ENCODE peak calls at places on chromosomes 11 and 22, in nine cellular contexts. J is brain microvascular endothelial cell, X is HFFc6, P is GM12878, T is adrenal gland, H is nephron progenitor cell, I is PC-9, Z is foreskin fibroblast, G is bronchial epithelial cell. D is an unnamed sample.

GRCh38 chr11:64802370-64803162 is 448 bp downstream of the MAP4K2 start:
- DNase-seq in J (no peak), X (no peak), P (no peak), T (no peak), H (no peak), I (no peak), Z (peak), G (no peak), D (no peak)

GRCh38 chr11:33633251-33634003 is 67.2 kb downstream of the C11orf91 start:
- DNase-seq in J (peak), X (peak), P (no peak), T (peak), H (no peak), I (peak), Z (peak), G (peak), D (no peak)

GRCh38 chr22:31962392-31963113 is 18.2 kb downstream of the YWHAH start:
- DNase-seq in J (no peak), X (no peak), P (no peak), T (no peak), H (no peak), I (no peak), Z (no peak), G (no peak), D (no peak)

GRCh38 chr11:69170704-69171103 is 15.0 kb downstream of the SMIM38 start:
- DNase-seq in J (no peak), X (no peak), P (no peak), T (no peak), H (no peak), I (peak), Z (no peak), G (no peak), D (no peak)

GRCh38 chr11:29336727-29337212 is 680.1 kb downstream of the KCNA4 start:
- DNase-seq in J (no peak), X (peak), P (no peak), T (no peak), H (no peak), I (no peak), Z (peak), G (no peak), D (no peak)

GRCh38 chr11:69130586-69131566 is 24.9 kb upstream of the SMIM38 start:
- DNase-seq in J (no peak), X (no peak), P (no peak), T (no peak), H (no peak), I (no peak), Z (no peak), G (no peak), D (no peak)

GRCh38 chr11:6402561-6402981 is 12.3 kb downstream of the SMPD1 start:
- DNase-seq in J (no peak), X (no peak), P (peak), T (no peak), H (no peak), I (no peak), Z (no peak), G (no peak), D (peak)

GRCh38 chr11:33388793-33389525 is 131.8 kb downstream of the HIPK3 start:
- DNase-seq in J (no peak), X (no peak), P (no peak), T (no peak), H (no peak), I (no peak), Z (no peak), G (no peak), D (no peak)

GRCh38 chr11:64564947-64565889 is 25.8 kb upstream of the SLC22A12 start:
- DNase-seq in J (no peak), X (no peak), P (no peak), T (no peak), H (no peak), I (no peak), Z (no peak), G (no peak), D (no peak)

GRCh38 chr22:41862530-41863266 is 29.8 kb downstream of the SREBF2 start:
- DNase-seq in J (no peak), X (peak), P (peak), T (no peak), H (peak), I (peak), Z (peak), G (no peak), D (no peak)

GRCh38 chr22:25749420-25750169 is 7.6 kb downstream of the MYO18B start:
- DNase-seq in J (no peak), X (no peak), P (peak), T (no peak), H (no peak), I (no peak), Z (no peak), G (no peak), D (no peak)

GRCh38 chr11:130145975-130146776 is 13.4 kb upstream of the ST14 start:
- DNase-seq in J (no peak), X (peak), P (no peak), T (peak), H (no peak), I (peak), Z (peak), G (peak), D (no peak)

GRCh38 chr22:47231759-47232158 is 469.3 kb downstream of the TBC1D22A start:
- DNase-seq in J (no peak), X (no peak), P (no peak), T (no peak), H (no peak), I (peak), Z (no peak), G (no peak), D (no peak)

GRCh38 chr22:46073683-46074504 is 76.4 kb upstream of the PPARA start:
- DNase-seq in J (no peak), X (peak), P (no peak), T (peak), H (no peak), I (peak), Z (peak), G (peak), D (peak)

GRCh38 chr11:117583063-117583801 is 213.8 kb downstream of the DSCAML1 start:
- DNase-seq in J (no peak), X (no peak), P (no peak), T (no peak), H (peak), I (no peak), Z (peak), G (no peak), D (no peak)

GRCh38 chr11:7154881-7155344 is 66.1 kb downstream of the RBMXL2 start:
- DNase-seq in J (no peak), X (no peak), P (no peak), T (no peak), H (no peak), I (no peak), Z (peak), G (no peak), D (no peak)

GRCh38 chr11:129639300-129639699 is 176.3 kb upstream of the TMEM45B start:
- DNase-seq in J (peak), X (peak), P (no peak), T (no peak), H (no peak), I (peak), Z (peak), G (peak), D (no peak)

GRCh38 chr11:77084581-77085191 is 17.9 kb downstream of the CAPN5 start:
- DNase-seq in J (no peak), X (no peak), P (no peak), T (peak), H (no peak), I (no peak), Z (no peak), G (no peak), D (no peak)

GRCh38 chr11:34890812-34891211 is 25.4 kb downstream of the APIP start:
- DNase-seq in J (peak), X (peak), P (no peak), T (no peak), H (no peak), I (peak), Z (peak), G (peak), D (no peak)

GRCh38 chr11:9273430-9274336 is 8.5 kb upstream of the DENND5A start:
- DNase-seq in J (no peak), X (no peak), P (no peak), T (no peak), H (no peak), I (no peak), Z (peak), G (peak), D (no peak)

GRCh38 chr22:40401532-40401931 is 31.1 kb downstream of the SGSM3 start:
- DNase-seq in J (no peak), X (no peak), P (no peak), T (no peak), H (no peak), I (no peak), Z (no peak), G (no peak), D (peak)

GRCh38 chr11:44743326-44743725 is 16.6 kb downstream of the TSPAN18 start:
- DNase-seq in J (no peak), X (no peak), P (no peak), T (peak), H (no peak), I (no peak), Z (no peak), G (no peak), D (no peak)

GRCh38 chr11:44746894-44747293 is 20.1 kb downstream of the TSPAN18 start:
- DNase-seq in J (no peak), X (no peak), P (no peak), T (peak), H (no peak), I (no peak), Z (no peak), G (no peak), D (no peak)

GRCh38 chr11:44742470-44742869 is 15.7 kb downstream of the TSPAN18 start:
- DNase-seq in J (no peak), X (no peak), P (no peak), T (no peak), H (no peak), I (no peak), Z (no peak), G (no peak), D (no peak)

GRCh38 chr11:44741976-44742375 is 15.2 kb downstream of the TSPAN18 start:
- DNase-seq in J (no peak), X (no peak), P (no peak), T (no peak), H (no peak), I (no peak), Z (no peak), G (no peak), D (no peak)

DNA sequence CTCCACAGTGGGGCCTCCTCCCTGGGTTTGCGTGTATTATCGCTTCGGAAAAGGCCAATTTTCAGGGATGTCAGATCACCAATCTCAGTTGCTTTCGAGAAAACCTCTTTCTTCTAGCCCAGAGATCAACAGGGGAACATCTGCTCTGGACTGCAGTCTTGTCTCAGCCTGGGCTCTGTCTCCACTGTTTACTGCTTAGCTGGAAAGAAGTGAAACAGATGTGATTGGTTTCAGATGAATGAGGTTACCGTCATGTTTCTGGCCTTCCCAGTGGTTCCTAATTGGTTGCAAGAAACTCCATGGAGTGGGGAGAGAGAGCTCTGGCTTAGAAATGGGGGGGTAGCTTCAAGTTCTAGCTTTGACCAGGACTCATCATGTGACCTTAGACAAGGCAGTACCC is 17.4 kb downstream of the TSPAN18 start:
- DNase-seq in J (no peak), X (no peak), P (no peak), T (no peak), H (no peak), I (no peak), Z (peak), G (no peak), D (no peak)
- TF ChIP-seq CTCF in J (no peak), X (no peak), P (no peak), T (no peak), H (no peak), I (no peak), Z (no peak), G (no peak), D (no peak)

GRCh38 chr22:17896552-17896951 is 122.3 kb upstream of the BID start:
- DNase-seq in J (no peak), X (no peak), P (no peak), T (peak), H (peak), I (no peak), Z (peak), G (no peak), D (no peak)
- TF ChIP-seq CTCF in J (peak), X (peak), P (no peak), T (peak), H (peak), I (peak), Z (no peak), G (peak), D (no peak)

GRCh38 chr11:57764972-57765371 is 3.4 kb downstream of the CTNND1 start:
- DNase-seq in J (no peak), X (no peak), P (no peak), T (no peak), H (no peak), I (no peak), Z (no peak), G (no peak), D (no peak)

GRCh38 chr11:57762235-57762866 is 749 bp downstream of the CTNND1 start:
- DNase-seq in J (no peak), X (no peak), P (no peak), T (peak), H (no peak), I (no peak), Z (peak), G (no peak), D (no peak)

GRCh38 chr11:57761301-57762234 is at the start of gene CTNND1:
- DNase-seq in J (peak), X (peak), P (peak), T (peak), H (peak), I (peak), Z (peak), G (peak), D (no peak)

GRCh38 chr11:57764527-57764926 is 2.9 kb downstream of the CTNND1 start:
- DNase-seq in J (no peak), X (no peak), P (no peak), T (no peak), H (no peak), I (no peak), Z (no peak), G (no peak), D (no peak)

GRCh38 chr11:57763568-57763967 is 2.0 kb downstream of the CTNND1 start:
- DNase-seq in J (peak), X (peak), P (no peak), T (no peak), H (no peak), I (peak), Z (peak), G (no peak), D (no peak)
- TF ChIP-seq CTCF in J (peak), X (peak), P (no peak), T (peak), H (no peak), I (peak), Z (peak), G (peak), D (no peak)

GRCh38 chr11:15006139-15006759 is 34.1 kb upstream of the CALCA start:
- DNase-seq in J (peak), X (peak), P (peak), T (no peak), H (no peak), I (no peak), Z (peak), G (peak), D (no peak)
- TF ChIP-seq CTCF in J (peak), X (peak), P (peak), T (no peak), H (peak), I (peak), Z (peak), G (peak), D (peak)

GRCh38 chr22:37310815-37311595 is 28.7 kb downstream of the CYTH4 start:
- DNase-seq in J (no peak), X (no peak), P (no peak), T (no peak), H (no peak), I (no peak), Z (no peak), G (no peak), D (no peak)

GRCh38 chr22:37308385-37309200 is 26.3 kb downstream of the CYTH4 start:
- DNase-seq in J (no peak), X (no peak), P (no peak), T (no peak), H (no peak), I (no peak), Z (no peak), G (no peak), D (no peak)

GRCh38 chr22:37311761-37312312 is 29.5 kb downstream of the CYTH4 start:
- DNase-seq in J (no peak), X (no peak), P (no peak), T (no peak), H (no peak), I (no peak), Z (no peak), G (no peak), D (no peak)

GRCh38 chr22:37310075-37310606 is 27.8 kb downstream of the CYTH4 start:
- DNase-seq in J (no peak), X (no peak), P (no peak), T (no peak), H (no peak), I (no peak), Z (no peak), G (no peak), D (no peak)

GRCh38 chr22:37309221-37310074 is 27.1 kb downstream of the CYTH4 start:
- DNase-seq in J (no peak), X (no peak), P (peak), T (no peak), H (no peak), I (no peak), Z (no peak), G (no peak), D (peak)
- TF ChIP-seq CTCF in J (no peak), X (no peak), P (no peak), T (no peak), H (no peak), I (no peak), Z (no peak), G (no peak), D (no peak)

DNA sequence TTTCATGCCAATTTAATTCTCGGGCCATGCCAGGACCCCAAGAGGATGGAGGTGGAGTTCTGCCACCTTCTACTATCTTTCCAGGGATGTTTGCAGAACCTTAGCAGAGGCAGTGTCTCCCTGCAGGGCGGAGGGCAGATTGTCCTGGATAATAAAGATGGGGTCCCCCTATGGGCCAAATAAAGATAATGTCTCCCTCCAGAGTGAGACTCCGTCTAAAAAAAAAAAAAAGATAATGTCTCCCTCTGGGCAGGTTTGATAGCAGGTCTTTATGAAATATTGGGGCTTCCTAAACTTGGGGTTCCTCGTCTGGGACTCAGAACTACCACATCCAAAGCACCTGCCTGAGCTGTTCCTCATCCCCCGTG is 27.2 kb upstream of the SYT8 start:
- DNase-seq in J (no peak), X (no peak), P (no peak), T (no peak), H (no peak), I (no peak), Z (no peak), G (no peak), D (no peak)
- TF ChIP-seq CTCF in J (peak), X (peak), P (peak), T (no peak), H (no peak), I (no peak), Z (no peak), G (no peak), D (peak)

GRCh38 chr11:13487661-13488030 is 8.2 kb downstream of the PTH start:
- DNase-seq in J (peak), X (no peak), P (no peak), T (peak), H (no peak), I (no peak), Z (peak), G (peak), D (no peak)

DNA sequence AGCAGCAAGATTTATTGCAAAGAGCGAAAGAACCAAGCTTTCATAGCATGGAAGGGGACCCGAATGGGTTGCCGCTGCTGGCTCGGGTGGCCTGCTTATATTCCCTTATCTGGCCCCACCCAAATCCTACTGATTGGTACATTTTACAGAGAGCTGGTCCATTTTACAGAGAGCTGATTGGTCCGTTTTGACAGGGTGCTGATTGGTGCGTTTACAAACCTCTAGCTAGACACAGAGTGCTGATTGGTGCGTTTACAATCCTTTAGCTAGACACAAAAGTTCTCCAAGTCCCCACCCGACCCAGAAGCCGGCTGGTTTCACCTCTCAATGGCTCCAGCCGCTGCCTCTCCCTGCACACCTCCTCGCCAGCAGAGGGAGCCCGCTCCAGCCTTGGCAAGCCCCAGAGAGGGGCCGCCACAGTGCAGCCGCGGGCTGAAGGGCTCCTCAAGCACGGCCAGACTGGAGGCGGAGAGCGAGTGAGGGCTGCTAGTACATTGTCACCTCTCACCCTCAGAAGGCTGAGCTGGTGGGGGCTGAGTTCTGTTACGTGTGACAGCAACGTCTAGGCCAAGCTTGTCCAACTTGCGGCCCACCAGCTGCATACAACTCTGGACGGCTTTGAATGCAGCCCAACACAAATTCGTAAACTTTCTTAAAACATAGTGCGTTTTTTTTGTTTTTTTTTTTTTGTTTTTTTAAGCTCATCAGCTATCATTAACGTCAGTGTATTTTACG is 8.7 kb downstream of the PTH start:
- DNase-seq in J (peak), X (no peak), P (no peak), T (peak), H (peak), I (no peak), Z (peak), G (peak), D (peak)
- TF ChIP-seq CTCF in J (peak), X (peak), P (no peak), T (no peak), H (no peak), I (no peak), Z (peak), G (peak), D (peak)

GRCh38 chr11:66287256-66288137 is 1.4 kb downstream of the YIF1A start:
- DNase-seq in J (no peak), X (no peak), P (no peak), T (no peak), H (no peak), I (no peak), Z (no peak), G (no peak), D (no peak)

GRCh38 chr11:66290332-66290629 is 1.3 kb upstream of the YIF1A start:
- DNase-seq in J (no peak), X (no peak), P (no peak), T (no peak), H (no peak), I (no peak), Z (no peak), G (no peak), D (no peak)

GRCh38 chr11:66289548-66290331 is 797 bp upstream of the YIF1A start:
- DNase-seq in J (no peak), X (no peak), P (peak), T (peak), H (peak), I (no peak), Z (peak), G (no peak), D (peak)

GRCh38 chr11:66288138-66288865 is 641 bp downstream of the YIF1A start:
- DNase-seq in J (no peak), X (no peak), P (no peak), T (peak), H (no peak), I (peak), Z (no peak), G (no peak), D (no peak)

DNA sequence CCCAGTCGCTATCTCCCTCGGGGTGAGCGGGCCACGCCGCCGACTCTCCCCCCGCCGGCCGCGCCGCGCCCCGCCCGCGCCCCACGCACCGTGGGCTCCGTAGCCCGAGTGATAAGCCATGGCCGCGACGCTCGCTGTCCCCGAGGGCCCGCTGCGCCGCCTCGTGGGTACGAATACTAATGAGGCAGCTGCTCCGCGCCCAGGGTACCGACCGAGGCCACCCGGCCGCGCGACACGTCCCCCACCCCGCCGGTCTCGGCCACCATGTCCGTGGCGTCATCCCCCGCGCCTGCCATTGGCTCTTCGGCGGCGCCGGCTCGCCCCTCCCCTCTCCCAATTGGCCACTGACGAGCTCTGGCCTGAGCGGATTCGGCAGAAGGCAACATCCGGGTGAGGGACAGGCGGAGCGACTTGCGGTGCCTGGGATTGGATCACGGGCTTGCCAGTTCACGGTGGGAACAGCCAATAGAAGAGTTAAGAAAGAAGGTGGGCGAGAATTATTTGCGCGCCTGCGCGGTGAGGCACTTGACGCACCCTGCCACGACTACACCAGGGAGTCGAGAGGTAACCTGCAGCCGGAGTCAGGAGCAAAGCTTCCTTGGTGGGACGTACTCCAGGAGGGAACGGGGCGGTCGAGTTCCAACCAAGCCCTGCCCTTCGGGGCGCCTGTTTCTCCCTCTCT is at the start of gene YIF1A:
- DNase-seq in J (peak), X (peak), P (peak), T (peak), H (peak), I (peak), Z (peak), G (peak), D (peak)
- TF ChIP-seq CTCF in J (no peak), X (peak), P (no peak), T (no peak), H (no peak), I (no peak), Z (no peak), G (no peak), D (no peak)